ENCODE peak calls at places on chromosomes 11 and 22, in nine cellular contexts. One of them, this sample, is unnamed.

GRCh38 chr11:124762624-124763155 is 600 bp upstream of the ESAM start:
- DNase-seq in T-helper 2 cell: no peak
- DNase-seq in AG04450: no peak
- DNase-seq in NCI-H748 treated with DMSO at 0.1 percent for 48 hours: peak
- DNase-seq in stimulated activated CD8-positive, alpha-beta memory T cell treated with anti-CD3 and anti-CD28 coated beads, Interleukin-2, amount 100 ng/mL, for 48 hours: no peak
- DNase-seq in T-helper 9 cell: no peak
- DNase-seq in endothelial cell: peak
- DNase-seq in DMS 273 treated with DMSO at 0.1 percent for 48 hours: no peak
- DNase-seq in germinal center: no peak
- DNase-seq in this sample: no peak

GRCh38 chr11:121881806-121882205 is 234.2 kb downstream of the BLID start:
- DNase-seq in T-helper 2 cell: no peak
- DNase-seq in AG04450: peak
- DNase-seq in NCI-H748 treated with DMSO at 0.1 percent for 48 hours: no peak
- DNase-seq in stimulated activated CD8-positive, alpha-beta memory T cell treated with anti-CD3 and anti-CD28 coated beads, Interleukin-2, amount 100 ng/mL, for 48 hours: no peak
- DNase-seq in T-helper 9 cell: no peak
- DNase-seq in endothelial cell: no peak
- DNase-seq in DMS 273 treated with DMSO at 0.1 percent for 48 hours: no peak
- DNase-seq in germinal center: no peak
- DNase-seq in this sample: no peak

GRCh38 chr22:29330753-29331152 is 15.3 kb upstream of the RASL10A start:
- DNase-seq in T-helper 2 cell: no peak
- DNase-seq in AG04450: no peak
- DNase-seq in NCI-H748 treated with DMSO at 0.1 percent for 48 hours: no peak
- DNase-seq in stimulated activated CD8-positive, alpha-beta memory T cell treated with anti-CD3 and anti-CD28 coated beads, Interleukin-2, amount 100 ng/mL, for 48 hours: no peak
- DNase-seq in T-helper 9 cell: no peak
- DNase-seq in endothelial cell: peak
- DNase-seq in DMS 273 treated with DMSO at 0.1 percent for 48 hours: peak
- DNase-seq in germinal center: no peak
- DNase-seq in this sample: no peak

GRCh38 chr11:853682-854448 is 11.2 kb downstream of the TSPAN4 start:
- DNase-seq in T-helper 2 cell: no peak
- DNase-seq in AG04450: no peak
- DNase-seq in NCI-H748 treated with DMSO at 0.1 percent for 48 hours: no peak
- DNase-seq in stimulated activated CD8-positive, alpha-beta memory T cell treated with anti-CD3 and anti-CD28 coated beads, Interleukin-2, amount 100 ng/mL, for 48 hours: no peak
- DNase-seq in T-helper 9 cell: no peak
- DNase-seq in endothelial cell: no peak
- DNase-seq in DMS 273 treated with DMSO at 0.1 percent for 48 hours: no peak
- DNase-seq in germinal center: no peak
- DNase-seq in this sample: no peak

GRCh38 chr11:59776210-59777066 is 21.3 kb downstream of the STX3 start:
- DNase-seq in T-helper 2 cell: no peak
- DNase-seq in AG04450: peak
- DNase-seq in NCI-H748 treated with DMSO at 0.1 percent for 48 hours: no peak
- DNase-seq in stimulated activated CD8-positive, alpha-beta memory T cell treated with anti-CD3 and anti-CD28 coated beads, Interleukin-2, amount 100 ng/mL, for 48 hours: no peak
- DNase-seq in T-helper 9 cell: no peak
- DNase-seq in endothelial cell: no peak
- DNase-seq in DMS 273 treated with DMSO at 0.1 percent for 48 hours: no peak
- DNase-seq in germinal center: no peak
- DNase-seq in this sample: no peak

GRCh38 chr11:123483058-123483457 is 53.0 kb downstream of the GRAMD1B start:
- DNase-seq in T-helper 2 cell: no peak
- DNase-seq in AG04450: no peak
- DNase-seq in NCI-H748 treated with DMSO at 0.1 percent for 48 hours: no peak
- DNase-seq in stimulated activated CD8-positive, alpha-beta memory T cell treated with anti-CD3 and anti-CD28 coated beads, Interleukin-2, amount 100 ng/mL, for 48 hours: no peak
- DNase-seq in T-helper 9 cell: no peak
- DNase-seq in endothelial cell: no peak
- DNase-seq in DMS 273 treated with DMSO at 0.1 percent for 48 hours: no peak
- DNase-seq in germinal center: no peak
- DNase-seq in this sample: no peak

GRCh38 chr22:33591946-33592345 is 328.3 kb downstream of the LARGE1 start:
- DNase-seq in T-helper 2 cell: no peak
- DNase-seq in AG04450: no peak
- DNase-seq in NCI-H748 treated with DMSO at 0.1 percent for 48 hours: no peak
- DNase-seq in stimulated activated CD8-positive, alpha-beta memory T cell treated with anti-CD3 and anti-CD28 coated beads, Interleukin-2, amount 100 ng/mL, for 48 hours: no peak
- DNase-seq in T-helper 9 cell: no peak
- DNase-seq in endothelial cell: no peak
- DNase-seq in DMS 273 treated with DMSO at 0.1 percent for 48 hours: no peak
- DNase-seq in germinal center: no peak
- DNase-seq in this sample: no peak

GRCh38 chr11:88531776-88532175 is 194.2 kb upstream of the CTSC start:
- DNase-seq in T-helper 2 cell: no peak
- DNase-seq in AG04450: no peak
- DNase-seq in NCI-H748 treated with DMSO at 0.1 percent for 48 hours: no peak
- DNase-seq in stimulated activated CD8-positive, alpha-beta memory T cell treated with anti-CD3 and anti-CD28 coated beads, Interleukin-2, amount 100 ng/mL, for 48 hours: no peak
- DNase-seq in T-helper 9 cell: no peak
- DNase-seq in endothelial cell: no peak
- DNase-seq in DMS 273 treated with DMSO at 0.1 percent for 48 hours: no peak
- DNase-seq in germinal center: no peak
- DNase-seq in this sample: no peak

GRCh38 chr22:20086763-20087162 is 6.7 kb downstream of the DGCR8 start:
- DNase-seq in T-helper 2 cell: no peak
- DNase-seq in AG04450: no peak
- DNase-seq in NCI-H748 treated with DMSO at 0.1 percent for 48 hours: no peak
- DNase-seq in stimulated activated CD8-positive, alpha-beta memory T cell treated with anti-CD3 and anti-CD28 coated beads, Interleukin-2, amount 100 ng/mL, for 48 hours: no peak
- DNase-seq in T-helper 9 cell: no peak
- DNase-seq in endothelial cell: no peak
- DNase-seq in DMS 273 treated with DMSO at 0.1 percent for 48 hours: no peak
- DNase-seq in germinal center: no peak
- DNase-seq in this sample: no peak

GRCh38 chr22:38513063-38513462 is 7.0 kb upstream of the DDX17 start:
- DNase-seq in T-helper 2 cell: no peak
- DNase-seq in AG04450: no peak
- DNase-seq in NCI-H748 treated with DMSO at 0.1 percent for 48 hours: no peak
- DNase-seq in stimulated activated CD8-positive, alpha-beta memory T cell treated with anti-CD3 and anti-CD28 coated beads, Interleukin-2, amount 100 ng/mL, for 48 hours: no peak
- DNase-seq in T-helper 9 cell: peak
- DNase-seq in endothelial cell: peak
- DNase-seq in DMS 273 treated with DMSO at 0.1 percent for 48 hours: no peak
- DNase-seq in germinal center: peak
- DNase-seq in this sample: no peak

GRCh38 chr11:122995526-122995925 is 13.9 kb upstream of the BSX start:
- DNase-seq in T-helper 2 cell: no peak
- DNase-seq in AG04450: no peak
- DNase-seq in NCI-H748 treated with DMSO at 0.1 percent for 48 hours: no peak
- DNase-seq in stimulated activated CD8-positive, alpha-beta memory T cell treated with anti-CD3 and anti-CD28 coated beads, Interleukin-2, amount 100 ng/mL, for 48 hours: no peak
- DNase-seq in T-helper 9 cell: no peak
- DNase-seq in endothelial cell: no peak
- DNase-seq in DMS 273 treated with DMSO at 0.1 percent for 48 hours: no peak
- DNase-seq in germinal center: no peak
- DNase-seq in this sample: no peak

GRCh38 chr11:125901872-125902271 is 1.1 kb downstream of the PUS3 start:
- DNase-seq in T-helper 2 cell: no peak
- DNase-seq in AG04450: no peak
- DNase-seq in NCI-H748 treated with DMSO at 0.1 percent for 48 hours: no peak
- DNase-seq in stimulated activated CD8-positive, alpha-beta memory T cell treated with anti-CD3 and anti-CD28 coated beads, Interleukin-2, amount 100 ng/mL, for 48 hours: no peak
- DNase-seq in T-helper 9 cell: no peak
- DNase-seq in endothelial cell: no peak
- DNase-seq in DMS 273 treated with DMSO at 0.1 percent for 48 hours: no peak
- DNase-seq in germinal center: no peak
- DNase-seq in this sample: no peak